ENCODE peak calls at places on chromosome 13, in eight cellular contexts. B, M, K, E, F, J, X and Z are unnamed samples.
A peak's percentile ranks its signal among the peaks of the same experiment; 100 is the strongest.

GRCh38 chr13:99067160-99067985 is 89.5 kb upstream of the DOCK9 start:
- DNase-seq in F (no peak), M (no peak), J (peak; percentile 71), K (peak; percentile 70), X (no peak), B (peak; percentile 78), E (no peak), Z (no peak)

GRCh38 chr13:73901324-73902068 is 232.7 kb downstream of the KLF12 start:
- DNase-seq in F (no peak), K (no peak), X (no peak), E (no peak), M (no peak), B (no peak), J (no peak), Z (no peak)

GRCh38 chr13:78993792-78994191 is 334.8 kb upstream of the OBI1 start:
- DNase-seq in J (no peak), K (no peak), B (no peak), M (no peak), X (no peak), E (no peak), F (no peak), Z (no peak)

GRCh38 chr13:41384749-41385503 is 72.4 kb upstream of the RGCC start:
- DNase-seq in B (peak; percentile 33), E (no peak), K (no peak), F (no peak), X (no peak), J (peak; percentile 27), M (no peak), Z (no peak)

GRCh38 chr13:61170791-61171330 is 244.8 kb downstream of the PCDH20 start:
- DNase-seq in K (no peak), F (no peak), J (no peak), B (no peak), E (no peak), X (no peak), M (no peak), Z (no peak)

GRCh38 chr13:60654405-60654804 is 257.4 kb downstream of the TDRD3 start:
- DNase-seq in E (peak; percentile 18), B (no peak), K (no peak), J (peak; percentile 45), M (no peak), X (peak; percentile 44), F (no peak), Z (no peak)

GRCh38 chr13:58587183-58587582 is 955.6 kb downstream of the PCDH17 start:
- DNase-seq in F (no peak), X (no peak), M (no peak), B (no peak), K (no peak), E (no peak), J (no peak), Z (no peak)

GRCh38 chr13:48562296-48563066 is 29.6 kb upstream of the RCBTB2 start:
- DNase-seq in F (no peak), X (no peak), E (no peak), J (no peak), B (no peak), M (no peak), K (no peak), Z (no peak)

GRCh38 chr13:100100115-100100879 is 11.4 kb downstream of the PCCA start:
- DNase-seq in K (no peak), X (peak; percentile 21), B (peak; percentile 79), J (peak; percentile 88), F (no peak), E (peak; percentile 98), M (peak; percentile 50), Z (no peak)

GRCh38 chr13:63288576-63288975 is 1872.9 kb upstream of the PCDH20 start:
- DNase-seq in K (no peak), J (peak; percentile 0), F (no peak), M (no peak), E (no peak), B (no peak), X (no peak), Z (no peak)

GRCh38 chr13:111893607-111894443 is 173.1 kb upstream of the SOX1 start:
- DNase-seq in J (no peak), X (no peak), M (no peak), F (peak; percentile 51), B (no peak), E (no peak), K (no peak), Z (no peak)

GRCh38 chr13:98214008-98214643 is 37.1 kb upstream of the RNF113B start:
- DNase-seq in B (peak; percentile 83), X (no peak), E (no peak), M (peak; percentile 85), F (no peak), K (no peak), J (peak; percentile 43), Z (no peak)

GRCh38 chr13:112066624-112067004 is 335 bp upstream of the SOX1 start:
- DNase-seq in J (no peak), M (no peak), F (peak; percentile 82), K (no peak), X (no peak), E (peak; percentile 4), B (no peak), Z (no peak)

GRCh38 chr13:25881946-25882574 is 169.8 kb downstream of the SHISA2 start:
- DNase-seq in B (no peak), M (no peak), E (peak; percentile 94), F (no peak), X (no peak), J (no peak), K (no peak), Z (no peak)

GRCh38 chr13:83618966-83619365 is 263.3 kb downstream of the SLITRK1 start:
- DNase-seq in X (no peak), F (no peak), M (no peak), E (peak; percentile 12), J (peak; percentile 37), K (peak; percentile 18), B (peak; percentile 67), Z (no peak)

GRCh38 chr13:98792321-98792720 is 39.8 kb upstream of the SLC15A1 start:
- DNase-seq in F (peak; percentile 23), B (no peak), E (no peak), X (no peak), J (no peak), M (no peak), K (no peak), Z (no peak)

GRCh38 chr13:110242615-110243014 is 64.3 kb downstream of the COL4A1 start:
- DNase-seq in J (no peak), E (no peak), M (no peak), F (peak; percentile 23), B (no peak), X (no peak), K (no peak), Z (no peak)

GRCh38 chr13:25733696-25734435 is 317.9 kb downstream of the SHISA2 start:
- DNase-seq in E (no peak), B (no peak), K (no peak), F (no peak), M (no peak), J (no peak), X (no peak), Z (no peak)

GRCh38 chr13:29589234-29589633 is 6.3 kb downstream of the SLC7A1 start:
- DNase-seq in X (no peak), J (no peak), B (peak; percentile 25), F (no peak), K (no peak), M (no peak), E (no peak), Z (no peak)

GRCh38 chr13:75579529-75579928 is 29.9 kb downstream of the UCHL3 start:
- DNase-seq in F (no peak), M (no peak), J (no peak), E (no peak), B (no peak), K (no peak), X (no peak), Z (no peak)

GRCh38 chr13:83190020-83190419 is 692.3 kb downstream of the SLITRK1 start:
- DNase-seq in B (no peak), K (no peak), X (no peak), M (no peak), E (no peak), F (no peak), J (no peak), Z (no peak)

GRCh38 chr13:52845334-52845761 is 3.1 kb downstream of the PCDH8 start:
- DNase-seq in J (no peak), E (no peak), M (no peak), X (no peak), K (no peak), F (no peak), B (no peak), Z (no peak)
- TF ChIP-seq CTCF in J (no peak), E (no peak), M (peak; percentile 11), X (no peak), K (peak; percentile 48), F (no peak), B (peak; percentile 6), Z (no peak)

DNA sequence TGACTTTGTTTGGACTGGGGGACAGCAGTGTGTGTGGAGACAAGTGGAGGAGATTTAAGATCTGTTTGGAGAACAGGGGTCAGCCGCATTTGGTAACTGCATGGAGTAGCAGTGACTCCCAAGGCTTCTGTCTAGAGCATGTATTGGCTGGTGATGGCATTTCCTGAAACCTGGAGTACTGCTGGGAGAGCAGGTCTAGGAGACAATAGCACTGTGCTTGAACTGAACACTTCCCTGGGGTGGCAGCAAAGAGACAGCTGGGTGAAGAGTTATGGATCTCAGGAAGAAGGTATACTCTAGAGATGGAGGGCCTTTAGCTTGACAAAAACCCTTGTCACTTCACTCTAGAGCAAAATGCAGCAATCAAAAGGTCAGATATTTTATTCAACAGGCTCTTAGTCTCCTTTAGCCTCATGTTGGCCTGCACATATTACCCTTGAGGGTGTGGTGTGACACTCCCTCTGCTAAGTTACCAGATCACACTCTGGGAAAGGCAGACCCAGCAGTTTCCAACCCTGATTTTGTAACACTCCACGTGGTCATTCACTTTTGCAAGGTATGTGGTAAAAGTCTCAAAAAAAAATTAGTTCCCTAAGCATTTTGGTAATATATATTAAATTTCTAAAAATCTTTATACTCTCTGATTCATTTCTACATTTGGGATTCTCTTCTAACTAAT is 70.2 kb downstream of the DHRS12 start:
- DNase-seq in B (no peak), F (no peak), K (no peak), X (peak; percentile 33), M (no peak), J (peak; percentile 21), E (no peak), Z (no peak)
- TF ChIP-seq CTCF in B (no peak), F (no peak), K (no peak), X (no peak), M (no peak), J (peak; percentile 6), E (no peak), Z (no peak)

GRCh38 chr13:114017028-114017630 is 43.3 kb upstream of the C13orf46 start:
- DNase-seq in M (peak; percentile 10), F (peak; percentile 68), B (peak; percentile 57), K (no peak), X (no peak), J (peak; percentile 50), E (peak; percentile 39), Z (no peak)
- TF ChIP-seq CTCF in M (peak; percentile 44), F (no peak), B (peak; percentile 33), K (peak; percentile 34), X (no peak), J (peak; percentile 40), E (peak; percentile 56), Z (peak; percentile 66)

DNA sequence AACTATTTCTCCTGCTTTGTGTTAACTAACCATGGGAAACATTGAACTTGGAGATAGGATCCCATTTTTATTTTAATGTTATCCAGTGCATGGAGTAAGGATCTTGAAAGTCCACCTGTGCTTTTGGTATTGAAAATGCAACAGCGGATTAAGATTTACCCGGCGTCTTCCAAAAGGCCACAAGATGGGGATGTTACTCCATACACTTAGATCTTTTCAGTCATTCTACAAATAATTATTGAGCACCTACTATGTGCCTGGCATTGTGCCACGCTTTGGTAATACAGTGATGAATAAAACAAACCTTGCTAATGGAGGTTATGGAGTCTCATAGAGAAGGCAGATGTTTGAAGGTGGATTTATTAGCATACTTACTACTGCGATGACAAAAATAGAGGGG is 56.9 kb downstream of the RFC3 start:
- DNase-seq in F (no peak), B (no peak), E (no peak), M (no peak), J (no peak), K (no peak), X (no peak), Z (no peak)
- TF ChIP-seq CTCF in F (no peak), B (no peak), E (no peak), M (peak; percentile 6), J (peak; percentile 10), K (peak; percentile 36), X (no peak), Z (peak; percentile 64)